ENCODE peak calls at places on chromosome 19, in nine cellular contexts. H, W, V, T, L, Q, P, G and J are unnamed samples. For H3K27me3, the result is how much of the 10 kb centered on the place peaks cover.

GRCh38 chr19:2274937-2275535 is 6.9 kb downstream of the PEAK3 start:
- DNase-seq in H (peak), W (peak), V (peak), T (peak), L (peak), Q (peak), P (peak), G (peak), J (peak)

GRCh38 chr19:17832443-17833208 is 11.3 kb upstream of the INSL3 start:
- DNase-seq in H (no peak), W (no peak), V (no peak), T (no peak), L (no peak), Q (no peak), P (no peak), G (no peak), J (no peak)

GRCh38 chr19:57515218-57515617 is 11.9 kb upstream of the ZNF549 start:
- DNase-seq in H (no peak), W (no peak), V (no peak), T (no peak), L (no peak), Q (no peak), P (no peak), G (no peak), J (no peak)

GRCh38 chr19:7520131-7521051 is 2.0 kb upstream of the MCOLN1 start:
- DNase-seq in H (no peak), W (peak), V (no peak), T (no peak), L (no peak), Q (no peak), P (no peak), G (peak), J (no peak)

GRCh38 chr19:36060430-36060829 is 5.7 kb downstream of the WDR62 start:
- DNase-seq in H (peak), W (peak), V (no peak), T (peak), L (peak), Q (no peak), P (no peak), G (peak), J (no peak)

GRCh38 chr19:5789201-5789795 is 1.7 kb downstream of the DUS3L start:
- DNase-seq in H (no peak), W (peak), V (peak), T (no peak), L (no peak), Q (no peak), P (no peak), G (no peak), J (no peak)

GRCh38 chr19:40600086-40600917 is 867 bp upstream of the LTBP4 start:
- DNase-seq in H (no peak), W (peak), V (peak), T (peak), L (no peak), Q (no peak), P (peak), G (no peak), J (no peak)

GRCh38 chr19:51071006-51071405 is 6.1 kb upstream of the KLK13 start:
- DNase-seq in H (no peak), W (no peak), V (no peak), T (no peak), L (no peak), Q (no peak), P (no peak), G (no peak), J (no peak)

GRCh38 chr19:5627395-5627904 is 4.6 kb downstream of the SAFB start:
- DNase-seq in H (peak), W (no peak), V (peak), T (peak), L (no peak), Q (peak), P (peak), G (peak), J (no peak)

GRCh38 chr19:10419646-10420443 is 493 bp upstream of the PDE4A start:
- DNase-seq in H (peak), W (no peak), V (no peak), T (no peak), L (peak), Q (no peak), P (no peak), G (no peak), J (no peak)

GRCh38 chr19:18109363-18109730 is 11.8 kb downstream of the MAST3 start:
- DNase-seq in H (no peak), W (no peak), V (no peak), T (no peak), L (no peak), Q (no peak), P (no peak), G (no peak), J (no peak)

GRCh38 chr19:43624933-43625332 is 5.5 kb upstream of the ZNF428 start:
- DNase-seq in H (peak), W (peak), V (peak), T (peak), L (peak), Q (peak), P (peak), G (peak), J (no peak)

GRCh38 chr19:37519890-37520289 is 13.2 kb downstream of the ZNF793 start:
- DNase-seq in H (peak), W (no peak), V (no peak), T (no peak), L (peak), Q (no peak), P (no peak), G (no peak), J (no peak)

GRCh38 chr19:30864460-30865215 is 484.6 kb downstream of the TSHZ3 start:
- DNase-seq in H (no peak), W (no peak), V (no peak), T (no peak), L (no peak), Q (no peak), P (peak), G (no peak), J (no peak)

GRCh38 chr19:33396701-33397535 is 23.4 kb downstream of the CEBPG start:
- DNase-seq in H (no peak), W (peak), V (peak), T (peak), L (peak), Q (no peak), P (no peak), G (no peak), J (no peak)

GRCh38 chr19:18999016-18999758 is 34.1 kb downstream of the SUGP2 start:
- DNase-seq in H (peak), W (no peak), V (peak), T (no peak), L (peak), Q (no peak), P (no peak), G (no peak), J (no peak)

GRCh38 chr19:18093439-18094161 is 4.0 kb upstream of the MAST3 start:
- DNase-seq in H (peak), W (no peak), V (no peak), T (no peak), L (no peak), Q (no peak), P (no peak), G (no peak), J (no peak)

GRCh38 chr19:12567951-12568350 is 16.7 kb upstream of the ZNF564 start:
- DNase-seq in H (peak), W (no peak), V (no peak), T (no peak), L (no peak), Q (no peak), P (no peak), G (no peak), J (no peak)

GRCh38 chr19:31707206-31707605 is 358.0 kb upstream of the TSHZ3 start:
- DNase-seq in H (no peak), W (no peak), V (no peak), T (no peak), L (no peak), Q (no peak), P (no peak), G (no peak), J (no peak)

GRCh38 chr19:38711726-38712153 is 32.5 kb downstream of the CAPN12 start:
- DNase-seq in H (peak), W (peak), V (no peak), T (no peak), L (peak), Q (peak), P (no peak), G (peak), J (no peak)

GRCh38 chr19:10719466-10719961 is 1.6 kb downstream of the DNM2 start:
- DNase-seq in H (no peak), W (no peak), V (no peak), T (no peak), L (no peak), Q (no peak), P (no peak), G (peak), J (no peak)

GRCh38 chr19:51139299-51140018 is 2.6 kb upstream of the SIGLEC7 start:
- DNase-seq in H (no peak), W (no peak), V (no peak), T (no peak), L (no peak), Q (no peak), P (no peak), G (no peak), J (no peak)

GRCh38 chr19:23305555-23305954 is 55.4 kb upstream of the ZNF724 start:
- DNase-seq in H (no peak), W (no peak), V (no peak), T (no peak), L (no peak), Q (no peak), P (no peak), G (no peak), J (no peak)

GRCh38 chr19:33497778-33498175 is 23.8 kb downstream of the PEPD start:
- DNase-seq in H (no peak), W (no peak), V (peak), T (no peak), L (no peak), Q (no peak), P (no peak), G (no peak), J (no peak)

GRCh38 chr19:19040417-19040816 is 7.0 kb downstream of the ARMC6 start:
- DNase-seq in H (peak), W (peak), V (peak), T (peak), L (peak), Q (peak), P (peak), G (peak), J (no peak)

GRCh38 chr19:42555801-42556200 is 27.5 kb upstream of the CEACAM1 start:
- DNase-seq in H (no peak), W (no peak), V (no peak), T (no peak), L (no peak), Q (no peak), P (no peak), G (no peak), J (no peak)

GRCh38 chr19:56960959-56961622 is 120.6 kb upstream of the PEG3 start:
- DNase-seq in H (no peak), W (peak), V (no peak), T (no peak), L (no peak), Q (no peak), P (no peak), G (no peak), J (no peak)

GRCh38 chr19:49672131-49672919 is 4.7 kb upstream of the PRMT1 start:
- DNase-seq in H (peak), W (peak), V (peak), T (peak), L (peak), Q (peak), P (peak), G (peak), J (no peak)
- H3K4me3 ChIP-seq in H (no peak), W (no peak), V (no peak), T (peak), L (no peak), Q (no peak), P (peak), G (no peak), J (no peak)

GRCh38 chr19:590396-590745 is 690 bp downstream of the HCN2 start:
- DNase-seq in H (peak), W (no peak), V (peak), T (no peak), L (peak), Q (no peak), P (no peak), G (no peak), J (no peak)

GRCh38 chr19:592101-592500 is 2.4 kb downstream of the HCN2 start:
- DNase-seq in H (no peak), W (no peak), V (peak), T (no peak), L (no peak), Q (no peak), P (no peak), G (no peak), J (no peak)

GRCh38 chr19:589693-590395 is at the start of gene HCN2:
- DNase-seq in H (no peak), W (no peak), V (no peak), T (no peak), L (no peak), Q (no peak), P (no peak), G (no peak), J (no peak)

GRCh38 chr19:591099-591958 is 1.6 kb downstream of the HCN2 start:
- DNase-seq in H (no peak), W (peak), V (peak), T (no peak), L (peak), Q (no peak), P (no peak), G (no peak), J (no peak)

DNA sequence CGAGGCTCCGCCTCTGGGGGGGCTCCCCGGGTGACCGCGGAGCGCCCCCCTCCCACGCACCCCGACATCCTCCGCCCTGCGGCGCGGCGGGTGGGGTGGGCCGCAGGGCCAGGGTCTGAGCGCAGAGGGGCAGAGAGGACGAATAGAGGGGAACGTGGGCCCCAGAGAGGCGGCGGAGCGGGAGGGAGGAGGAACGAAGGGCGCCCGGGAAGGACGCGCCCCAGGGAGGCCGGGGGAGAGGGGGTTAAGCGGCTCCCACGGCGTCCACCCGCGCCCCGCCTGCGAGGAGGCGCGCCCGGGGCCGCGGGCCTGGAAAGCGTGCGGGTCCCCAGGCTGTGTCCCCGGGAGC is 1.0 kb downstream of the HCN2 start:
- DNase-seq in H (no peak), W (no peak), V (peak), T (no peak), L (no peak), Q (no peak), P (no peak), G (no peak), J (no peak)
- H3K27me3 ChIP-seq in H (under half), W (under half), V (half or more), T (half or more), L (under half), Q (under half), P (under half), G (under half), J (under half)

GRCh38 chr19:55656552-55656951 is 1.7 kb downstream of the U2AF2 start:
- DNase-seq in H (no peak), W (no peak), V (no peak), T (no peak), L (no peak), Q (no peak), P (no peak), G (no peak), J (no peak)

GRCh38 chr19:55655648-55656040 is 809 bp downstream of the U2AF2 start:
- DNase-seq in H (no peak), W (no peak), V (no peak), T (no peak), L (no peak), Q (no peak), P (no peak), G (no peak), J (no peak)

GRCh38 chr19:55654833-55655647 is at the start of gene U2AF2:
- DNase-seq in H (peak), W (peak), V (peak), T (peak), L (peak), Q (peak), P (peak), G (peak), J (no peak)

GRCh38 chr19:55658846-55659459 is 4.1 kb downstream of the U2AF2 start:
- DNase-seq in H (no peak), W (no peak), V (peak), T (no peak), L (no peak), Q (no peak), P (no peak), G (no peak), J (no peak)

GRCh38 chr19:55657004-55657747 is 2.3 kb downstream of the U2AF2 start:
- DNase-seq in H (no peak), W (no peak), V (peak), T (no peak), L (peak), Q (no peak), P (no peak), G (peak), J (no peak)
- H3K4me3 ChIP-seq in H (peak), W (peak), V (no peak), T (peak), L (no peak), Q (no peak), P (peak), G (no peak), J (no peak)

GRCh38 chr19:53993448-53993847 is 2.0 kb downstream of the CACNG6 start:
- DNase-seq in H (no peak), W (no peak), V (no peak), T (no peak), L (no peak), Q (no peak), P (no peak), G (no peak), J (no peak)
- H3K27me3 ChIP-seq in H (under half), W (under half), V (half or more), T (half or more), L (under half), Q (under half), P (under half), G (under half), J (under half)

DNA sequence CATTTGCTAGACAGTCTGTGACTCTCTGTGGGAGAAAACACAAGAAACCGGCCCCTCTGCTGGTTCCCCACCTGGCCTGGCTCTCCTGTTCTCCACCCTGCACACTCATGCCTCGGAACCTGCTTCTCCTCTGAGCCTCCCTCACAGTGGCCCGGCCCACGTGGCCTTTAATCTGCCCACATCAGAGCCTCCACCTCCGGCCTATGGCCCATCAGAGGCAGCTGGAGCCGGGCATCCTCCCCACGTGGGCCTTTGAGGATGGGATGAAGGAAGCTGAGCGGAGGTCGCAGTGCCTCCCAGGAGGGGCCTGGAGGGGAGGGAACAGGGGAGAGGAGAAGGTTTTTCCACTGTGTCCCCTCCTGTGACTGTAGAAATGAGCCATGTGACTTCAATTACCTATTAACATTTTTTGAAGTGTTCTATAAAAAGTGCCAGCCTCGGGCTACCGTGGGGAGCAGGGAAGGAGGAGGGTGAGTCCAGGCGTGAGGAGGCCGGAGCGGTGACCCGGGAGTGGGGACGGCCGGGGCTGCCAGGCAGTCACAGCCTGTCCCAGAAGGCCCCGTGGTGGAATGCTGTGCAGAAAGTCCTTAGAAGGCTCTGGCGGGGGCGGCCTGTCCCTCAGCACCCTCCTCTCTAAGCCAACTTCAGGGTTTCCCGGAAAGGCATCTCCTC is 24.6 kb upstream of the SLC1A5 start:
- DNase-seq in H (no peak), W (peak), V (peak), T (peak), L (no peak), Q (peak), P (peak), G (no peak), J (no peak)
- H3K4me3 ChIP-seq in H (no peak), W (no peak), V (no peak), T (no peak), L (no peak), Q (no peak), P (no peak), G (no peak), J (no peak)

DNA sequence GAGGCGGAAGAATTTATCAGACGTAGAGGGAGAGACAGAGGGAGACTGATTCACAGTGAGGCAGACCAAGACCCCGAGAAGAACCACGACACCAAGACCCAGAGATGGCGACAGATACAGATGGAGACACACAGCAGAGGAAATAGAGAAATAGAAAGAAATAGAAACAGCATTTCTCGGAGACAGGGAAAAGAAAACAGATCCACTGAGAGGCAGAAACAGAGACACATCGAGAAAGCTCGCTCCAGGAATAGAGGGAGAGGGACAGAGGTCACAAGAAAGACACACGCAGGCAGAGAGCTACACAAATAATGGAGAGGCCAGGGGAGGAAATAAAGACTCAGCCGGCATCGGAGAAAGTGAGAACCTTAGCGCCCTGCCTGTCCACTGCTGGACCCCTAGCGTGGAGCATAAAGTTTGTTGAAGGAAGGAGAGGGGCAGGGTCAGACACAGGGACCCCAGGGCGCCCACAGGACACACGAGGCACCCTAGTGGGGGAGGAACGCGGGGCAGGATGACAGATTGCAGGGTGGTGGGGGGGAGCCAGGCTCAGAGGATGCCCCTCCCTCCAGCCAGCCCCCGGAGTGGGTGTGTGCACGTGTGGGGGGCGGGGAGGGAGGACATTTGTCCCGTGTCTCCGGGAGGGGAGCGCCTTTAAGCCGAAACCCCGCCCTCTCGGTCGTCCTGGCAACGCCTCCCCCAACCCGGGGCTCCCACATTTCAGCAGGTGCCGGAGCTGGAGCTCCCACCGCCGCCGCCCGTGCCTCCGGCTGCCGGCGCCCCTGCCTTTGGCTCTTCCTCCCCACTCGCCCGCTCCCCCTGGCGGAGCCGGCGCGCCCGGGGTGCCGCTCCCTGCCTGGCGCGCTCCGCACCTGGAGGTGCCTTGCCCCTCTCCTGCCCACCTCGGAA is at the start of gene PRKCG:
- DNase-seq in H (no peak), W (peak), V (peak), T (peak), L (no peak), Q (peak), P (no peak), G (no peak), J (no peak)
- H3K27me3 ChIP-seq in H (half or more), W (under half), V (half or more), T (half or more), L (under half), Q (under half), P (under half), G (under half), J (under half)